ENCODE peak calls at places on chromosomes 12 and 14, in nine cellular contexts. A is D341Med; W is stimulated activated CD8-positive, alpha-beta memory T cell treated with anti-CD3 and anti-CD28 coated beads, Interleukin-15, amount 100 ng/mL, for 24 hours; Q is EL; Y is NCI-H510A treated with DMSO at 0.1 percent for 48 hours; S is A673; E is stromal cell of bone marrow; R is effector memory CD8-positive, alpha-beta T cell; H is GF-D8. K is an unnamed sample.

GRCh38 chr12:53063708-53064612 is 14.1 kb downstream of the TNS2 start:
- DNase-seq in S (no peak), E (peak), W (no peak), A (no peak), Y (no peak), R (no peak), H (no peak), Q (no peak), K (no peak)

GRCh38 chr12:19967486-19967885 is 400.9 kb upstream of the PDE3A start:
- DNase-seq in W (no peak), S (peak), Y (peak), R (no peak), E (peak), H (no peak), A (no peak), Q (peak), K (no peak)

GRCh38 chr14:22656226-22656625 is 12.1 kb upstream of the OR6J1 start:
- DNase-seq in S (no peak), E (no peak), Q (no peak), R (no peak), H (no peak), Y (no peak), A (no peak), W (no peak), K (no peak)

GRCh38 chr14:24774167-24774915 is 140.4 kb upstream of the GZMB start:
- DNase-seq in R (no peak), H (no peak), E (no peak), W (no peak), S (no peak), Q (no peak), Y (no peak), A (no peak), K (no peak)

GRCh38 chr14:69858801-69859200 is 20.4 kb upstream of the SMOC1 start:
- DNase-seq in A (no peak), E (no peak), W (no peak), S (no peak), Q (no peak), Y (no peak), H (no peak), R (no peak), K (no peak)

GRCh38 chr12:53994268-53994690 is 5.7 kb upstream of the HOXC9 start:
- DNase-seq in H (no peak), W (no peak), A (no peak), R (no peak), Q (no peak), S (no peak), E (no peak), Y (no peak), K (peak)

GRCh38 chr12:29024117-29024516 is 125.0 kb upstream of the FAR2 start:
- DNase-seq in Y (no peak), R (no peak), W (no peak), Q (no peak), H (no peak), S (no peak), E (no peak), A (peak), K (no peak)

GRCh38 chr12:132282950-132283771 is 46.2 kb downstream of the GALNT9 start:
- DNase-seq in Q (no peak), S (no peak), H (no peak), E (no peak), Y (no peak), W (no peak), A (no peak), R (no peak), K (no peak)

GRCh38 chr14:45051180-45051579 is 32.7 kb upstream of the PRPF39 start:
- DNase-seq in A (no peak), H (no peak), R (no peak), S (no peak), Q (no peak), E (no peak), Y (no peak), W (no peak), K (no peak)

GRCh38 chr14:51094901-51095853 is at the start of gene TRIM9:
- DNase-seq in R (peak), Q (peak), A (peak), S (peak), W (peak), Y (peak), E (peak), H (no peak), K (peak)

GRCh38 chr12:31724597-31724996 is 4.2 kb downstream of the AMN1 start:
- DNase-seq in Q (no peak), H (no peak), A (no peak), E (no peak), Y (no peak), R (no peak), S (no peak), W (no peak), K (no peak)

GRCh38 chr12:103858953-103859601 is 18.0 kb upstream of the NT5DC3 start:
- DNase-seq in S (no peak), W (no peak), R (no peak), A (no peak), Q (peak), E (peak), Y (no peak), H (no peak), K (peak)

GRCh38 chr12:29160230-29160629 is 11.2 kb downstream of the FAR2 start:
- DNase-seq in S (peak), A (no peak), Q (no peak), R (no peak), Y (no peak), E (no peak), H (peak), W (no peak), K (no peak)

GRCh38 chr12:9731797-9732196 is 1.1 kb downstream of the CLECL1 start:
- DNase-seq in Q (no peak), R (no peak), W (no peak), Y (no peak), H (no peak), A (no peak), S (no peak), E (no peak), K (no peak)

GRCh38 chr12:10331642-10332239 is 24.1 kb downstream of the KLRD1 start:
- DNase-seq in Y (peak), W (no peak), H (no peak), S (peak), Q (peak), A (peak), E (peak), R (no peak), K (no peak)

GRCh38 chr14:103833711-103834110 is 13.7 kb downstream of the PPP1R13B start:
- DNase-seq in W (no peak), Q (no peak), A (no peak), E (no peak), Y (no peak), R (no peak), S (no peak), H (no peak), K (no peak)

GRCh38 chr14:63286071-63286470 is 32.7 kb downstream of the GPHB5 start:
- DNase-seq in Q (no peak), W (no peak), A (no peak), Y (peak), S (no peak), E (no peak), H (no peak), R (no peak), K (no peak)

GRCh38 chr12:49705479-49706267 is 1.5 kb downstream of the FMNL3 start:
- DNase-seq in A (peak), H (no peak), S (peak), E (no peak), Q (peak), Y (no peak), R (no peak), W (no peak), K (peak)

GRCh38 chr12:117009759-117010158 is 89.5 kb downstream of the TESC start:
- DNase-seq in H (no peak), Q (no peak), Y (no peak), W (no peak), E (no peak), S (no peak), R (no peak), A (no peak), K (no peak)

GRCh38 chr12:111767362-111768158 is 827 bp downstream of the ALDH2 start:
- DNase-seq in Q (peak), E (no peak), A (peak), Y (no peak), S (no peak), H (no peak), R (no peak), W (no peak), K (peak)

GRCh38 chr12:76119887-76120286 is 35.4 kb upstream of the NAP1L1 start:
- DNase-seq in Y (no peak), A (no peak), Q (no peak), E (no peak), H (no peak), W (no peak), S (no peak), R (no peak), K (no peak)

GRCh38 chr14:74391479-74391878 is 34.5 kb downstream of the SYNDIG1L start:
- DNase-seq in Y (no peak), R (no peak), Q (no peak), A (no peak), E (no peak), W (no peak), S (no peak), H (no peak), K (no peak)

GRCh38 chr14:100268591-100269207 is 29.8 kb downstream of the YY1 start:
- DNase-seq in S (no peak), Y (no peak), E (peak), R (no peak), W (no peak), Q (no peak), H (no peak), A (no peak), K (no peak)

GRCh38 chr14:93347850-93348249 is 868 bp downstream of the COX8C start:
- DNase-seq in Y (no peak), R (no peak), W (no peak), S (peak), A (no peak), Q (no peak), H (peak), E (no peak), K (no peak)

GRCh38 chr12:68400231-68400829 is 68.2 kb upstream of the MDM1 start:
- DNase-seq in E (no peak), Y (peak), Q (no peak), W (no peak), S (peak), H (no peak), R (no peak), A (no peak), K (no peak)

GRCh38 chr12:102879144-102879763 is 37.8 kb downstream of the PAH start:
- DNase-seq in E (peak), H (no peak), A (peak), W (no peak), S (peak), Y (peak), R (no peak), Q (peak), K (no peak)

GRCh38 chr12:105256921-105257320 is 20.9 kb upstream of the APPL2 start:
- DNase-seq in Y (no peak), A (no peak), H (no peak), S (no peak), Q (peak), E (peak), R (no peak), W (no peak), K (no peak)

GRCh38 chr12:12612403-12612802 is 727 bp downstream of the CREBL2 start:
- DNase-seq in Q (peak), E (peak), W (no peak), S (peak), H (peak), Y (peak), A (peak), R (no peak), K (no peak)

GRCh38 chr12:12902036-12902435 is 10.7 kb downstream of the GPRC5A start:
- DNase-seq in R (no peak), S (no peak), Y (no peak), H (no peak), A (no peak), W (no peak), E (no peak), Q (peak), K (no peak)

GRCh38 chr14:53542692-53543091 is 389.6 kb upstream of the DDHD1 start:
- DNase-seq in A (no peak), E (no peak), R (no peak), W (no peak), H (no peak), Y (no peak), Q (peak), S (peak), K (no peak)

GRCh38 chr14:96284008-96284407 is 28.0 kb downstream of the BDKRB1 start:
- DNase-seq in W (no peak), S (no peak), A (no peak), H (no peak), E (no peak), R (no peak), Y (no peak), Q (no peak), K (no peak)

GRCh38 chr12:47775100-47775911 is 2.3 kb downstream of the SLC48A1 start:
- DNase-seq in W (no peak), E (no peak), A (no peak), R (no peak), Y (no peak), H (peak), Q (peak), S (peak), K (no peak)

GRCh38 chr14:70804556-70805162 is 4.7 kb downstream of the MAP3K9 start:
- DNase-seq in S (no peak), W (no peak), Y (no peak), Q (no peak), A (no peak), E (no peak), H (no peak), R (no peak), K (no peak)

GRCh38 chr12:78698747-78699146 is 165.8 kb upstream of the SYT1 start:
- DNase-seq in E (no peak), H (no peak), R (no peak), A (no peak), Q (peak), W (no peak), Y (no peak), S (no peak), K (no peak)

GRCh38 chr12:123757555-123757954 is 4.5 kb upstream of the DNAH10 start:
- DNase-seq in A (no peak), Q (peak), Y (no peak), W (no peak), R (no peak), H (no peak), E (peak), S (no peak), K (no peak)

GRCh38 chr12:12719496-12719895 is 2.3 kb downstream of the CDKN1B start:
- DNase-seq in S (no peak), E (no peak), Q (peak), A (no peak), R (no peak), Y (no peak), H (peak), W (no peak), K (no peak)

GRCh38 chr12:31702047-31702446 is 26.8 kb downstream of the AMN1 start:
- DNase-seq in W (no peak), R (no peak), Y (no peak), A (peak), H (no peak), Q (peak), E (peak), S (peak), K (no peak)

K was measured in Peyer's patch.